ENCODE peak calls at places on chromosomes 11 and 22, in ten cellular contexts. One of them, this sample, is unnamed.

GRCh38 chr11:30855383-30856006 is 269.3 kb upstream of the MPPED2 start:
- DNase-seq in activated T-cell treated with anti-CD3 and anti-CD28 coated beads, Interleukin-2, amount 50 U/mL, for 1 hour: no peak
- DNase-seq in HT-29: peak
- DNase-seq in stomach: no peak
- DNase-seq in fibroblast of gingiva: no peak
- DNase-seq in thyroid gland: no peak
- DNase-seq in iris pigment epithelial cell: peak
- DNase-seq in GM04504: no peak
- DNase-seq in lower lobe of right lung: no peak
- DNase-seq in T1000: no peak
- DNase-seq in this sample: no peak

GRCh38 chr11:118984825-118985224 is 13.1 kb upstream of the CENATAC start:
- DNase-seq in activated T-cell treated with anti-CD3 and anti-CD28 coated beads, Interleukin-2, amount 50 U/mL, for 1 hour: no peak
- DNase-seq in HT-29: no peak
- DNase-seq in stomach: no peak
- DNase-seq in fibroblast of gingiva: no peak
- DNase-seq in thyroid gland: peak
- DNase-seq in iris pigment epithelial cell: no peak
- DNase-seq in GM04504: no peak
- DNase-seq in lower lobe of right lung: no peak
- DNase-seq in T1000: no peak
- DNase-seq in this sample: no peak

GRCh38 chr22:29695129-29695926 is 24.5 kb upstream of the CABP7 start:
- DNase-seq in activated T-cell treated with anti-CD3 and anti-CD28 coated beads, Interleukin-2, amount 50 U/mL, for 1 hour: no peak
- DNase-seq in HT-29: no peak
- DNase-seq in stomach: no peak
- DNase-seq in fibroblast of gingiva: no peak
- DNase-seq in thyroid gland: no peak
- DNase-seq in iris pigment epithelial cell: no peak
- DNase-seq in GM04504: peak
- DNase-seq in lower lobe of right lung: no peak
- DNase-seq in T1000: no peak
- DNase-seq in this sample: no peak

GRCh38 chr11:119179983-119180382 is 5.3 kb upstream of the NHERF4 start:
- DNase-seq in activated T-cell treated with anti-CD3 and anti-CD28 coated beads, Interleukin-2, amount 50 U/mL, for 1 hour: no peak
- DNase-seq in HT-29: peak
- DNase-seq in stomach: no peak
- DNase-seq in fibroblast of gingiva: no peak
- DNase-seq in thyroid gland: no peak
- DNase-seq in iris pigment epithelial cell: no peak
- DNase-seq in GM04504: no peak
- DNase-seq in lower lobe of right lung: no peak
- DNase-seq in T1000: no peak
- DNase-seq in this sample: peak

GRCh38 chr11:69823641-69824285 is 4.5 kb upstream of the FGF3 start:
- DNase-seq in activated T-cell treated with anti-CD3 and anti-CD28 coated beads, Interleukin-2, amount 50 U/mL, for 1 hour: no peak
- DNase-seq in HT-29: no peak
- DNase-seq in stomach: no peak
- DNase-seq in fibroblast of gingiva: no peak
- DNase-seq in thyroid gland: no peak
- DNase-seq in iris pigment epithelial cell: no peak
- DNase-seq in GM04504: no peak
- DNase-seq in lower lobe of right lung: no peak
- DNase-seq in T1000: no peak
- DNase-seq in this sample: no peak

GRCh38 chr11:8068605-8069221 is 12.3 kb upstream of the TUB start:
- DNase-seq in activated T-cell treated with anti-CD3 and anti-CD28 coated beads, Interleukin-2, amount 50 U/mL, for 1 hour: peak
- DNase-seq in HT-29: peak
- DNase-seq in stomach: no peak
- DNase-seq in fibroblast of gingiva: peak
- DNase-seq in thyroid gland: peak
- DNase-seq in iris pigment epithelial cell: peak
- DNase-seq in GM04504: peak
- DNase-seq in lower lobe of right lung: no peak
- DNase-seq in T1000: peak
- DNase-seq in this sample: peak

GRCh38 chr11:111905391-111905790 is 6.2 kb downstream of the CRYAB start:
- DNase-seq in activated T-cell treated with anti-CD3 and anti-CD28 coated beads, Interleukin-2, amount 50 U/mL, for 1 hour: no peak
- DNase-seq in HT-29: no peak
- DNase-seq in stomach: no peak
- DNase-seq in fibroblast of gingiva: no peak
- DNase-seq in thyroid gland: no peak
- DNase-seq in iris pigment epithelial cell: no peak
- DNase-seq in GM04504: no peak
- DNase-seq in lower lobe of right lung: no peak
- DNase-seq in T1000: no peak
- DNase-seq in this sample: no peak

GRCh38 chr22:44448271-44448780 is 49.7 kb downstream of the RTL6 start:
- DNase-seq in activated T-cell treated with anti-CD3 and anti-CD28 coated beads, Interleukin-2, amount 50 U/mL, for 1 hour: no peak
- DNase-seq in HT-29: no peak
- DNase-seq in stomach: peak
- DNase-seq in fibroblast of gingiva: peak
- DNase-seq in thyroid gland: peak
- DNase-seq in iris pigment epithelial cell: peak
- DNase-seq in GM04504: peak
- DNase-seq in lower lobe of right lung: no peak
- DNase-seq in T1000: peak
- DNase-seq in this sample: no peak

GRCh38 chr22:49394116-49394785 is 433.4 kb downstream of the BRD1 start:
- DNase-seq in activated T-cell treated with anti-CD3 and anti-CD28 coated beads, Interleukin-2, amount 50 U/mL, for 1 hour: no peak
- DNase-seq in HT-29: no peak
- DNase-seq in stomach: no peak
- DNase-seq in fibroblast of gingiva: no peak
- DNase-seq in thyroid gland: no peak
- DNase-seq in iris pigment epithelial cell: no peak
- DNase-seq in GM04504: no peak
- DNase-seq in lower lobe of right lung: no peak
- DNase-seq in T1000: no peak
- DNase-seq in this sample: peak

GRCh38 chr11:17792161-17792560 is 57.6 kb downstream of the KCNC1 start:
- DNase-seq in activated T-cell treated with anti-CD3 and anti-CD28 coated beads, Interleukin-2, amount 50 U/mL, for 1 hour: no peak
- DNase-seq in HT-29: no peak
- DNase-seq in stomach: no peak
- DNase-seq in fibroblast of gingiva: no peak
- DNase-seq in thyroid gland: no peak
- DNase-seq in iris pigment epithelial cell: no peak
- DNase-seq in GM04504: no peak
- DNase-seq in lower lobe of right lung: no peak
- DNase-seq in T1000: no peak
- DNase-seq in this sample: no peak

GRCh38 chr11:67032830-67033555 is 10.1 kb downstream of the SYT12 start:
- DNase-seq in activated T-cell treated with anti-CD3 and anti-CD28 coated beads, Interleukin-2, amount 50 U/mL, for 1 hour: no peak
- DNase-seq in HT-29: no peak
- DNase-seq in stomach: no peak
- DNase-seq in fibroblast of gingiva: peak
- DNase-seq in thyroid gland: no peak
- DNase-seq in iris pigment epithelial cell: peak
- DNase-seq in GM04504: peak
- DNase-seq in lower lobe of right lung: no peak
- DNase-seq in T1000: peak
- DNase-seq in this sample: no peak

GRCh38 chr22:38716271-38716670 is 10.5 kb downstream of the GTPBP1 start:
- DNase-seq in activated T-cell treated with anti-CD3 and anti-CD28 coated beads, Interleukin-2, amount 50 U/mL, for 1 hour: no peak
- DNase-seq in HT-29: no peak
- DNase-seq in stomach: no peak
- DNase-seq in fibroblast of gingiva: no peak
- DNase-seq in thyroid gland: no peak
- DNase-seq in iris pigment epithelial cell: no peak
- DNase-seq in GM04504: no peak
- DNase-seq in lower lobe of right lung: no peak
- DNase-seq in T1000: no peak
- DNase-seq in this sample: no peak

GRCh38 chr11:44011797-44012196 is 36.0 kb upstream of the ACCSL start:
- DNase-seq in activated T-cell treated with anti-CD3 and anti-CD28 coated beads, Interleukin-2, amount 50 U/mL, for 1 hour: no peak
- DNase-seq in HT-29: no peak
- DNase-seq in stomach: no peak
- DNase-seq in fibroblast of gingiva: no peak
- DNase-seq in thyroid gland: no peak
- DNase-seq in iris pigment epithelial cell: peak
- DNase-seq in GM04504: no peak
- DNase-seq in lower lobe of right lung: no peak
- DNase-seq in T1000: no peak
- DNase-seq in this sample: no peak

GRCh38 chr11:35147273-35147672 is 8.3 kb downstream of the CD44 start:
- DNase-seq in activated T-cell treated with anti-CD3 and anti-CD28 coated beads, Interleukin-2, amount 50 U/mL, for 1 hour: no peak
- DNase-seq in HT-29: no peak
- DNase-seq in stomach: no peak
- DNase-seq in fibroblast of gingiva: no peak
- DNase-seq in thyroid gland: no peak
- DNase-seq in iris pigment epithelial cell: no peak
- DNase-seq in GM04504: no peak
- DNase-seq in lower lobe of right lung: no peak
- DNase-seq in T1000: no peak
- DNase-seq in this sample: no peak

GRCh38 chr11:30902929-30903328 is 316.8 kb upstream of the MPPED2 start:
- DNase-seq in activated T-cell treated with anti-CD3 and anti-CD28 coated beads, Interleukin-2, amount 50 U/mL, for 1 hour: no peak
- DNase-seq in HT-29: no peak
- DNase-seq in stomach: no peak
- DNase-seq in fibroblast of gingiva: no peak
- DNase-seq in thyroid gland: no peak
- DNase-seq in iris pigment epithelial cell: no peak
- DNase-seq in GM04504: no peak
- DNase-seq in lower lobe of right lung: no peak
- DNase-seq in T1000: no peak
- DNase-seq in this sample: no peak

GRCh38 chr22:27476729-27477128 is 324.8 kb downstream of the MN1 start:
- DNase-seq in activated T-cell treated with anti-CD3 and anti-CD28 coated beads, Interleukin-2, amount 50 U/mL, for 1 hour: no peak
- DNase-seq in HT-29: no peak
- DNase-seq in stomach: no peak
- DNase-seq in fibroblast of gingiva: no peak
- DNase-seq in thyroid gland: no peak
- DNase-seq in iris pigment epithelial cell: peak
- DNase-seq in GM04504: peak
- DNase-seq in lower lobe of right lung: no peak
- DNase-seq in T1000: peak
- DNase-seq in this sample: no peak

GRCh38 chr22:25404556-25404922 is 159.9 kb upstream of the GRK3 start:
- DNase-seq in activated T-cell treated with anti-CD3 and anti-CD28 coated beads, Interleukin-2, amount 50 U/mL, for 1 hour: peak
- DNase-seq in HT-29: peak
- DNase-seq in stomach: no peak
- DNase-seq in fibroblast of gingiva: no peak
- DNase-seq in thyroid gland: no peak
- DNase-seq in iris pigment epithelial cell: no peak
- DNase-seq in GM04504: no peak
- DNase-seq in lower lobe of right lung: no peak
- DNase-seq in T1000: no peak
- DNase-seq in this sample: peak

GRCh38 chr11:110827276-110827675 is 115.0 kb upstream of the ARHGAP20 start:
- DNase-seq in activated T-cell treated with anti-CD3 and anti-CD28 coated beads, Interleukin-2, amount 50 U/mL, for 1 hour: no peak
- DNase-seq in HT-29: no peak
- DNase-seq in stomach: no peak
- DNase-seq in fibroblast of gingiva: no peak
- DNase-seq in thyroid gland: no peak
- DNase-seq in iris pigment epithelial cell: no peak
- DNase-seq in GM04504: no peak
- DNase-seq in lower lobe of right lung: no peak
- DNase-seq in T1000: no peak
- DNase-seq in this sample: no peak

GRCh38 chr11:114880458-114880857 is 202.1 kb downstream of the NXPE2 start:
- DNase-seq in activated T-cell treated with anti-CD3 and anti-CD28 coated beads, Interleukin-2, amount 50 U/mL, for 1 hour: no peak
- DNase-seq in HT-29: no peak
- DNase-seq in stomach: no peak
- DNase-seq in fibroblast of gingiva: no peak
- DNase-seq in thyroid gland: no peak
- DNase-seq in iris pigment epithelial cell: no peak
- DNase-seq in GM04504: no peak
- DNase-seq in lower lobe of right lung: no peak
- DNase-seq in T1000: no peak
- DNase-seq in this sample: no peak

GRCh38 chr11:64881476-64881875 is 3.1 kb upstream of the EHD1 start:
- DNase-seq in activated T-cell treated with anti-CD3 and anti-CD28 coated beads, Interleukin-2, amount 50 U/mL, for 1 hour: no peak
- DNase-seq in HT-29: no peak
- DNase-seq in stomach: no peak
- DNase-seq in fibroblast of gingiva: no peak
- DNase-seq in thyroid gland: no peak
- DNase-seq in iris pigment epithelial cell: no peak
- DNase-seq in GM04504: no peak
- DNase-seq in lower lobe of right lung: no peak
- DNase-seq in T1000: no peak
- DNase-seq in this sample: no peak

GRCh38 chr22:45599836-45600577 is 71.6 kb upstream of the ATXN10 start:
- DNase-seq in activated T-cell treated with anti-CD3 and anti-CD28 coated beads, Interleukin-2, amount 50 U/mL, for 1 hour: no peak
- DNase-seq in HT-29: no peak
- DNase-seq in stomach: no peak
- DNase-seq in fibroblast of gingiva: no peak
- DNase-seq in thyroid gland: no peak
- DNase-seq in iris pigment epithelial cell: no peak
- DNase-seq in GM04504: no peak
- DNase-seq in lower lobe of right lung: peak
- DNase-seq in T1000: no peak
- DNase-seq in this sample: no peak

GRCh38 chr11:21343204-21343603 is 673.8 kb downstream of the NELL1 start:
- DNase-seq in activated T-cell treated with anti-CD3 and anti-CD28 coated beads, Interleukin-2, amount 50 U/mL, for 1 hour: no peak
- DNase-seq in HT-29: no peak
- DNase-seq in stomach: no peak
- DNase-seq in fibroblast of gingiva: no peak
- DNase-seq in thyroid gland: no peak
- DNase-seq in iris pigment epithelial cell: no peak
- DNase-seq in GM04504: no peak
- DNase-seq in lower lobe of right lung: no peak
- DNase-seq in T1000: no peak
- DNase-seq in this sample: no peak

GRCh38 chr11:108559904-108560303 is 33.7 kb downstream of the EXPH5 start:
- DNase-seq in activated T-cell treated with anti-CD3 and anti-CD28 coated beads, Interleukin-2, amount 50 U/mL, for 1 hour: no peak
- DNase-seq in HT-29: no peak
- DNase-seq in stomach: no peak
- DNase-seq in fibroblast of gingiva: peak
- DNase-seq in thyroid gland: no peak
- DNase-seq in iris pigment epithelial cell: peak
- DNase-seq in GM04504: peak
- DNase-seq in lower lobe of right lung: no peak
- DNase-seq in T1000: no peak
- DNase-seq in this sample: no peak

GRCh38 chr22:47165998-47166397 is 403.5 kb downstream of the TBC1D22A start:
- DNase-seq in activated T-cell treated with anti-CD3 and anti-CD28 coated beads, Interleukin-2, amount 50 U/mL, for 1 hour: no peak
- DNase-seq in HT-29: no peak
- DNase-seq in stomach: no peak
- DNase-seq in fibroblast of gingiva: no peak
- DNase-seq in thyroid gland: no peak
- DNase-seq in iris pigment epithelial cell: no peak
- DNase-seq in GM04504: no peak
- DNase-seq in lower lobe of right lung: peak
- DNase-seq in T1000: no peak
- DNase-seq in this sample: no peak

This sample was measured in left lobe of liver.